ENCODE peak calls at places on chromosomes 2 and 18, in ten cellular contexts. One of them, this sample, is unnamed.

GRCh38 chr2:102141915-102142828 is at the start of gene IL1R1:
- DNase-seq in lung: peak
- DNase-seq in astrocyte of the spinal cord: peak
- DNase-seq in colonic mucosa: peak
- DNase-seq in left ventricle myocardium inferior: peak
- DNase-seq in WTC11: peak
- DNase-seq in mucosa of descending colon: peak
- DNase-seq in cardiac muscle cell: peak
- DNase-seq in kidney epithelial cell: no peak
- DNase-seq in RWPE1: peak
- DNase-seq in this sample: no peak

GRCh38 chr18:13284330-13285027 is 65.9 kb downstream of the LDLRAD4 start:
- DNase-seq in cardiac muscle cell: no peak
- DNase-seq in lung: no peak
- DNase-seq in astrocyte of the spinal cord: no peak
- DNase-seq in kidney epithelial cell: no peak
- DNase-seq in colonic mucosa: no peak
- DNase-seq in left ventricle myocardium inferior: no peak
- DNase-seq in WTC11: no peak
- DNase-seq in RWPE1: no peak
- DNase-seq in mucosa of descending colon: no peak
- DNase-seq in this sample: no peak

GRCh38 chr2:36352024-36352398 is 3.6 kb upstream of the CRIM1 start:
- DNase-seq in left ventricle myocardium inferior: no peak
- DNase-seq in mucosa of descending colon: no peak
- DNase-seq in astrocyte of the spinal cord: peak
- DNase-seq in kidney epithelial cell: no peak
- DNase-seq in colonic mucosa: no peak
- DNase-seq in WTC11: no peak
- DNase-seq in cardiac muscle cell: peak
- DNase-seq in RWPE1: no peak
- DNase-seq in lung: no peak
- DNase-seq in this sample: no peak

GRCh38 chr2:179264238-179265081 is at the start of gene SESTD1:
- DNase-seq in kidney epithelial cell: no peak
- DNase-seq in astrocyte of the spinal cord: peak
- DNase-seq in WTC11: peak
- DNase-seq in left ventricle myocardium inferior: peak
- DNase-seq in RWPE1: peak
- DNase-seq in colonic mucosa: peak
- DNase-seq in lung: peak
- DNase-seq in cardiac muscle cell: peak
- DNase-seq in mucosa of descending colon: peak
- DNase-seq in this sample: no peak

GRCh38 chr2:25374411-25374810 is 32.7 kb upstream of the DNMT3A start:
- DNase-seq in colonic mucosa: no peak
- DNase-seq in left ventricle myocardium inferior: no peak
- DNase-seq in RWPE1: no peak
- DNase-seq in WTC11: no peak
- DNase-seq in mucosa of descending colon: peak
- DNase-seq in lung: no peak
- DNase-seq in astrocyte of the spinal cord: no peak
- DNase-seq in kidney epithelial cell: no peak
- DNase-seq in cardiac muscle cell: no peak
- DNase-seq in this sample: no peak

GRCh38 chr18:3350566-3351527 is 88.9 kb downstream of the MYL12B start:
- DNase-seq in RWPE1: peak
- DNase-seq in kidney epithelial cell: no peak
- DNase-seq in colonic mucosa: no peak
- DNase-seq in astrocyte of the spinal cord: peak
- DNase-seq in left ventricle myocardium inferior: no peak
- DNase-seq in lung: no peak
- DNase-seq in WTC11: no peak
- DNase-seq in mucosa of descending colon: no peak
- DNase-seq in cardiac muscle cell: no peak
- DNase-seq in this sample: peak

GRCh38 chr2:3611136-3611535 is 16.2 kb downstream of the COLEC11 start:
- DNase-seq in WTC11: no peak
- DNase-seq in colonic mucosa: peak
- DNase-seq in left ventricle myocardium inferior: no peak
- DNase-seq in cardiac muscle cell: no peak
- DNase-seq in astrocyte of the spinal cord: no peak
- DNase-seq in lung: no peak
- DNase-seq in RWPE1: no peak
- DNase-seq in mucosa of descending colon: peak
- DNase-seq in kidney epithelial cell: no peak
- DNase-seq in this sample: no peak

GRCh38 chr2:64421199-64421598 is 32.8 kb upstream of the LGALSL start:
- DNase-seq in WTC11: no peak
- DNase-seq in colonic mucosa: no peak
- DNase-seq in mucosa of descending colon: no peak
- DNase-seq in kidney epithelial cell: no peak
- DNase-seq in RWPE1: no peak
- DNase-seq in cardiac muscle cell: no peak
- DNase-seq in astrocyte of the spinal cord: no peak
- DNase-seq in left ventricle myocardium inferior: no peak
- DNase-seq in lung: no peak
- DNase-seq in this sample: no peak

GRCh38 chr2:6999161-6999877 is 82.1 kb downstream of the RNF144A start:
- DNase-seq in RWPE1: no peak
- DNase-seq in mucosa of descending colon: no peak
- DNase-seq in colonic mucosa: no peak
- DNase-seq in astrocyte of the spinal cord: no peak
- DNase-seq in left ventricle myocardium inferior: no peak
- DNase-seq in WTC11: no peak
- DNase-seq in cardiac muscle cell: no peak
- DNase-seq in lung: no peak
- DNase-seq in kidney epithelial cell: no peak
- DNase-seq in this sample: no peak

GRCh38 chr2:191675807-191676667 is 1.9 kb upstream of the NABP1 start:
- DNase-seq in mucosa of descending colon: peak
- DNase-seq in left ventricle myocardium inferior: peak
- DNase-seq in WTC11: no peak
- DNase-seq in kidney epithelial cell: no peak
- DNase-seq in lung: no peak
- DNase-seq in RWPE1: no peak
- DNase-seq in astrocyte of the spinal cord: no peak
- DNase-seq in cardiac muscle cell: no peak
- DNase-seq in colonic mucosa: peak
- DNase-seq in this sample: no peak

GRCh38 chr2:190530211-190530639 is 4.3 kb downstream of the NEMP2 start:
- DNase-seq in cardiac muscle cell: no peak
- DNase-seq in colonic mucosa: no peak
- DNase-seq in kidney epithelial cell: no peak
- DNase-seq in lung: no peak
- DNase-seq in WTC11: no peak
- DNase-seq in RWPE1: no peak
- DNase-seq in left ventricle myocardium inferior: no peak
- DNase-seq in astrocyte of the spinal cord: peak
- DNase-seq in mucosa of descending colon: no peak
- DNase-seq in this sample: no peak

GRCh38 chr2:58377181-58377580 is 136.1 kb upstream of the FANCL start:
- DNase-seq in WTC11: no peak
- DNase-seq in mucosa of descending colon: no peak
- DNase-seq in RWPE1: no peak
- DNase-seq in left ventricle myocardium inferior: no peak
- DNase-seq in colonic mucosa: no peak
- DNase-seq in astrocyte of the spinal cord: no peak
- DNase-seq in kidney epithelial cell: no peak
- DNase-seq in cardiac muscle cell: no peak
- DNase-seq in lung: no peak
- DNase-seq in this sample: no peak

GRCh38 chr2:6772366-6772710 is 93.4 kb downstream of the CMPK2 start:
- DNase-seq in left ventricle myocardium inferior: no peak
- DNase-seq in cardiac muscle cell: no peak
- DNase-seq in RWPE1: no peak
- DNase-seq in kidney epithelial cell: no peak
- DNase-seq in mucosa of descending colon: no peak
- DNase-seq in WTC11: no peak
- DNase-seq in lung: no peak
- DNase-seq in astrocyte of the spinal cord: peak
- DNase-seq in colonic mucosa: no peak
- DNase-seq in this sample: peak

GRCh38 chr18:48073231-48073930 is 142.9 kb upstream of the SMAD2 start:
- DNase-seq in cardiac muscle cell: no peak
- DNase-seq in RWPE1: peak
- DNase-seq in lung: no peak
- DNase-seq in left ventricle myocardium inferior: no peak
- DNase-seq in kidney epithelial cell: no peak
- DNase-seq in mucosa of descending colon: no peak
- DNase-seq in WTC11: no peak
- DNase-seq in astrocyte of the spinal cord: no peak
- DNase-seq in colonic mucosa: no peak
- DNase-seq in this sample: no peak

GRCh38 chr18:9814431-9814830 is 71.3 kb upstream of the TXNDC2 start:
- DNase-seq in astrocyte of the spinal cord: peak
- DNase-seq in left ventricle myocardium inferior: no peak
- DNase-seq in cardiac muscle cell: no peak
- DNase-seq in lung: no peak
- DNase-seq in kidney epithelial cell: peak
- DNase-seq in WTC11: no peak
- DNase-seq in colonic mucosa: no peak
- DNase-seq in mucosa of descending colon: no peak
- DNase-seq in RWPE1: no peak
- DNase-seq in this sample: no peak

GRCh38 chr2:199147216-199147615 is 310.5 kb downstream of the SATB2 start:
- DNase-seq in RWPE1: no peak
- DNase-seq in kidney epithelial cell: no peak
- DNase-seq in left ventricle myocardium inferior: no peak
- DNase-seq in cardiac muscle cell: no peak
- DNase-seq in lung: no peak
- DNase-seq in WTC11: no peak
- DNase-seq in mucosa of descending colon: no peak
- DNase-seq in colonic mucosa: no peak
- DNase-seq in astrocyte of the spinal cord: no peak
- DNase-seq in this sample: no peak

GRCh38 chr18:33440011-33440383 is 524 bp downstream of the CCDC178 start:
- DNase-seq in astrocyte of the spinal cord: peak
- DNase-seq in lung: no peak
- DNase-seq in left ventricle myocardium inferior: peak
- DNase-seq in mucosa of descending colon: no peak
- DNase-seq in RWPE1: no peak
- DNase-seq in WTC11: peak
- DNase-seq in colonic mucosa: peak
- DNase-seq in cardiac muscle cell: peak
- DNase-seq in kidney epithelial cell: peak
- DNase-seq in this sample: no peak
- TF ChIP-seq CTCF in astrocyte of the spinal cord: peak
- TF ChIP-seq CTCF in lung: peak
- TF ChIP-seq CTCF in left ventricle myocardium inferior: peak
- TF ChIP-seq CTCF in mucosa of descending colon: no peak
- TF ChIP-seq CTCF in RWPE1: no peak
- TF ChIP-seq CTCF in WTC11: no peak
- TF ChIP-seq CTCF in colonic mucosa: peak
- TF ChIP-seq CTCF in cardiac muscle cell: peak
- TF ChIP-seq CTCF in kidney epithelial cell: peak
- TF ChIP-seq CTCF in this sample: peak

DNA sequence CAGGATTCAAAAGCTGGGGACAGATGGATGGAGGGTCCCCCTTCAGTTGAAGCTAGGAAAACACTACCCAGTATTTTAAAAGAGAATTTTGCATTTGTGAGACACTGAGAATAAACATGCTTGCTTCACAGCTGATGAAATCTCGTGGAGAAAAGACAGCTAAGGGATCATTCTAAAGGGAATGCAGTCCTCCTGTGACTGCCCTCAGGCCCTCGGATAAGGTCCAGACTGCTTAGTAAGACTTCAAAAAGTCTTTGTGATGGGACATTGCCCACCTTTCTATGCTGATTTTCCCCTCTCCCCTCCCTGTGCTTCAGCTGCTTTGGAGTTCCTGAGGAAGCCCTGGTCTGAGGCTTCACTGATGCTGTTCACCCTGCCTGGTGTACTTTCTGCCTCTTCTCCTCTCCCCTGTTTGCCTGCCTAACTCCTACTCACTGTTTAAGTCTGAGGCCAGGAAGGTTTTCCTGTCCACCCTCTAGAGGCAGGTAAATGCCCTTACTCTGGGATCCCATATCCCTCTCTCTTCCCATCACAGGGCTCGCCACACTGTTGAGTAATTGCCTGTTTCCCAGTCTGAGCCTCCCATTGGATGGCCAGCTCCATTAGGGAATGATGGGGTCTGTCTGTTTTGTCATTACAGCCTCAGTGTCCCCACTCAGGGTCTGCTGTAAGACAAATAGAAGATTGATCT is 26.6 kb downstream of the POLE4 start:
- DNase-seq in astrocyte of the spinal cord: no peak
- DNase-seq in kidney epithelial cell: no peak
- DNase-seq in colonic mucosa: no peak
- DNase-seq in lung: no peak
- DNase-seq in left ventricle myocardium inferior: no peak
- DNase-seq in WTC11: no peak
- DNase-seq in RWPE1: no peak
- DNase-seq in mucosa of descending colon: no peak
- DNase-seq in cardiac muscle cell: no peak
- DNase-seq in this sample: no peak
- TF ChIP-seq CTCF in astrocyte of the spinal cord: no peak
- TF ChIP-seq CTCF in kidney epithelial cell: no peak
- TF ChIP-seq CTCF in colonic mucosa: no peak
- TF ChIP-seq CTCF in lung: no peak
- TF ChIP-seq CTCF in left ventricle myocardium inferior: no peak
- TF ChIP-seq CTCF in WTC11: no peak
- TF ChIP-seq CTCF in RWPE1: no peak
- TF ChIP-seq CTCF in mucosa of descending colon: no peak
- TF ChIP-seq CTCF in cardiac muscle cell: no peak
- TF ChIP-seq CTCF in this sample: no peak

GRCh38 chr18:59715966-59716369 is 18.7 kb upstream of the CCBE1 start:
- DNase-seq in astrocyte of the spinal cord: peak
- DNase-seq in kidney epithelial cell: peak
- DNase-seq in cardiac muscle cell: no peak
- DNase-seq in colonic mucosa: no peak
- DNase-seq in RWPE1: peak
- DNase-seq in lung: no peak
- DNase-seq in left ventricle myocardium inferior: no peak
- DNase-seq in WTC11: no peak
- DNase-seq in mucosa of descending colon: no peak
- DNase-seq in this sample: peak
- TF ChIP-seq CTCF in astrocyte of the spinal cord: no peak
- TF ChIP-seq CTCF in kidney epithelial cell: peak
- TF ChIP-seq CTCF in cardiac muscle cell: no peak
- TF ChIP-seq CTCF in colonic mucosa: no peak
- TF ChIP-seq CTCF in RWPE1: no peak
- TF ChIP-seq CTCF in lung: no peak
- TF ChIP-seq CTCF in left ventricle myocardium inferior: no peak
- TF ChIP-seq CTCF in WTC11: no peak
- TF ChIP-seq CTCF in mucosa of descending colon: no peak
- TF ChIP-seq CTCF in this sample: peak

DNA sequence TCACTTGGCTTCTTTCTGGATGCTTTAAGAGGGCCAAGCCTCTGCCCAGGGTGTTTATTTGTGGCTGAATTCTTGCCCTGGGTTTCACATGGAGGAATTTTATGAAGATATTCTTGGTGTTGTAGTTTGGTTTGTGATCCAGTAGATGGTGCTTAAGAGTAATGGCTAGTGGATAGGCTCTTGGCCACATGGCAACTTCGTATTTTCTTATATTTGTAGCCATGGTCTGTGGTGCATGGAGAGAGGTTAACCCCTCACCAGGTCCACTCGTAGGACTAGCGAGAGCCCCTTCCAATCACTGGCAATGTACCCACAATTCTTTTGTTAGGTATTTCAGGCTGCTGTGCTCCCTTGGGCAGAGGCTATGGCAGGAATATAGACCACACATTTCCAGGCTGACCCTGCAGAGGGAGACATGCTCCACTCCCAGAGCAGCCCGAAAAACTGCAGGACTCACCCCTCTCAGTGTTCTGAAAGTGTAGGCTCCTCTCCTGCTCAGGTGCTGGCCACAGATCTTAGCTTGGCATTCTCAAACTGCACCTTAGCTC is 582.1 kb upstream of the SETBP1 start:
- DNase-seq in astrocyte of the spinal cord: peak
- DNase-seq in cardiac muscle cell: peak
- DNase-seq in lung: no peak
- DNase-seq in mucosa of descending colon: no peak
- DNase-seq in WTC11: peak
- DNase-seq in colonic mucosa: no peak
- DNase-seq in RWPE1: no peak
- DNase-seq in kidney epithelial cell: no peak
- DNase-seq in left ventricle myocardium inferior: no peak
- DNase-seq in this sample: peak
- TF ChIP-seq CTCF in astrocyte of the spinal cord: peak
- TF ChIP-seq CTCF in cardiac muscle cell: peak
- TF ChIP-seq CTCF in lung: no peak
- TF ChIP-seq CTCF in mucosa of descending colon: peak
- TF ChIP-seq CTCF in WTC11: peak
- TF ChIP-seq CTCF in colonic mucosa: peak
- TF ChIP-seq CTCF in RWPE1: no peak
- TF ChIP-seq CTCF in kidney epithelial cell: no peak
- TF ChIP-seq CTCF in left ventricle myocardium inferior: peak
- TF ChIP-seq CTCF in this sample: peak

This sample was measured in foreskin keratinocyte.